ENCODE peak calls at places on chromosomes 5 and 9, in nine cellular contexts. Q, H, O, B, F, J, A, Z and C are unnamed samples.
A peak's percentile ranks its signal among the peaks of the same experiment; 100 is the strongest.

GRCh38 chr5:84281383-84281782 is 103.3 kb downstream of the EDIL3 start:
- DNase-seq in H (no peak), O (no peak), J (no peak), Z (no peak), F (no peak), A (peak; percentile 47), Q (no peak), B (no peak), C (no peak)

GRCh38 chr9:73065439-73065838 is 86.2 kb upstream of the ANXA1 start:
- DNase-seq in J (no peak), O (no peak), H (no peak), B (no peak), Z (no peak), F (no peak), A (no peak), Q (no peak), C (no peak)

GRCh38 chr9:6598249-6598725 is 47.2 kb downstream of the GLDC start:
- DNase-seq in Z (no peak), B (no peak), J (no peak), O (no peak), F (no peak), A (no peak), H (no peak), Q (no peak), C (no peak)

GRCh38 chr5:150486402-150487198 is 21.3 kb upstream of the NDST1 start:
- DNase-seq in Q (peak; percentile 46), H (peak; percentile 82), A (peak; percentile 65), J (peak; percentile 53), B (peak; percentile 34), Z (peak; percentile 82), F (no peak), O (no peak), C (peak; percentile 53)

GRCh38 chr5:136197462-136198142 is 4.6 kb upstream of the SMIM32 start:
- DNase-seq in H (no peak), F (no peak), A (no peak), Z (no peak), Q (no peak), B (no peak), O (no peak), J (no peak), C (no peak)

GRCh38 chr5:148831590-148832565 is 5.5 kb downstream of the ADRB2 start:
- DNase-seq in H (no peak), Z (no peak), B (no peak), Q (no peak), O (no peak), F (no peak), A (no peak), J (no peak), C (no peak)

GRCh38 chr5:73529081-73529480 is 30.8 kb downstream of the BTF3 start:
- DNase-seq in B (no peak), A (no peak), H (no peak), J (no peak), F (no peak), Q (no peak), Z (no peak), O (no peak), C (no peak)

GRCh38 chr5:31186672-31187267 is 6.7 kb upstream of the CDH6 start:
- DNase-seq in J (no peak), Z (peak; percentile 44), Q (peak; percentile 44), H (no peak), A (peak; percentile 43), B (no peak), F (no peak), O (peak; percentile 44), C (no peak)

GRCh38 chr9:136488247-136489214 is 5.7 kb upstream of the SEC16A start:
- DNase-seq in J (peak; percentile 67), H (no peak), A (no peak), O (no peak), F (peak; percentile 59), B (peak; percentile 63), Q (peak; percentile 9), Z (peak; percentile 72), C (peak; percentile 12)

GRCh38 chr9:105168935-105169334 is 75.5 kb upstream of the SLC44A1 start:
- DNase-seq in B (no peak), H (no peak), A (peak; percentile 20), Q (peak; percentile 64), O (no peak), F (no peak), J (no peak), Z (no peak), C (no peak)

GRCh38 chr5:98570010-98570409 is 203.5 kb upstream of the RGMB start:
- DNase-seq in B (no peak), J (no peak), O (no peak), F (no peak), Q (peak; percentile 79), H (no peak), Z (no peak), A (peak; percentile 81), C (no peak)

GRCh38 chr5:119036101-119036762 is 34.7 kb upstream of the DMXL1 start:
- DNase-seq in Q (peak; percentile 80), A (peak; percentile 85), H (no peak), O (no peak), B (no peak), F (no peak), J (no peak), Z (no peak), C (peak; percentile 62)